ENCODE peak calls at places on chromosomes 16 and 17, in five cellular contexts. B is body of pancreas; W is HepG2; X is effector memory CD4-positive, alpha-beta T cell; P is transverse colon. C is an unnamed sample.

GRCh38 chr16:20944861-20945390 is 44.4 kb downstream of the LYRM1 start:
- DNase-seq in B (no peak), W (peak; percentile 35), X (no peak), P (no peak), C (no peak)

GRCh38 chr16:15973460-15973859 is 24.0 kb downstream of the ABCC1 start:
- DNase-seq in B (no peak), W (no peak), X (no peak), P (no peak), C (no peak)

GRCh38 chr17:8019665-8020064 is 17.2 kb downstream of the GUCY2D start:
- DNase-seq in B (no peak), W (no peak), X (no peak), P (no peak), C (no peak)

GRCh38 chr17:29394761-29395160 is 4.6 kb downstream of the TAOK1 start:
- DNase-seq in B (no peak), W (no peak), X (no peak), P (no peak), C (no peak)

GRCh38 chr16:54657058-54657708 is 273.5 kb upstream of the IRX5 start:
- DNase-seq in B (peak; percentile 47), W (no peak), X (no peak), P (no peak), C (no peak)

GRCh38 chr17:2076461-2076984 is 21.6 kb downstream of the HIC1 start:
- DNase-seq in B (no peak), W (no peak), X (no peak), P (no peak), C (no peak)

GRCh38 chr17:72121164-72122001 is 563 bp downstream of the SOX9 start:
- DNase-seq in B (peak; percentile 61), W (no peak), X (no peak), P (peak; percentile 42), C (no peak)

GRCh38 chr17:50096092-50096491 is 941 bp downstream of the PDK2 start:
- DNase-seq in B (no peak), W (no peak), X (no peak), P (no peak), C (no peak)

GRCh38 chr16:23384878-23385277 is 68.1 kb downstream of the COG7 start:
- DNase-seq in B (no peak), W (no peak), X (no peak), P (no peak), C (no peak)

GRCh38 chr17:32976605-32977004 is 15.0 kb upstream of the SPACA3 start:
- DNase-seq in B (peak; percentile 64), W (no peak), X (no peak), P (no peak), C (no peak)

GRCh38 chr16:68472581-68472980 is 24.3 kb upstream of the SMPD3 start:
- DNase-seq in B (no peak), W (no peak), X (no peak), P (no peak), C (no peak)

GRCh38 chr16:3681206-3681605 is 26.7 kb downstream of the DNASE1 start:
- DNase-seq in B (peak; percentile 88), W (no peak), X (no peak), P (no peak), C (no peak)

GRCh38 chr16:16120044-16120381 is 103.3 kb downstream of the ABCC6 start:
- DNase-seq in B (no peak), W (no peak), X (no peak), P (peak; percentile 36), C (no peak)

GRCh38 chr16:67552476-67552875 is 9.8 kb upstream of the CTCF start:
- DNase-seq in B (peak; percentile 64), W (no peak), X (no peak), P (no peak), C (no peak)

GRCh38 chr17:8867361-8867981 is at the start of gene PIK3R6:
- DNase-seq in B (no peak), W (no peak), X (no peak), P (no peak), C (no peak)

GRCh38 chr17:68015081-68015723 is 18.9 kb upstream of the C17orf58 start:
- DNase-seq in B (no peak), W (no peak), X (no peak), P (no peak), C (no peak)

GRCh38 chr16:1997591-1998359 is 8.0 kb downstream of the SYNGR3 start:
- DNase-seq in B (no peak), W (no peak), X (no peak), P (no peak), C (no peak)

GRCh38 chr16:70381604-70382342 is 35.1 kb downstream of the DDX19A start:
- DNase-seq in B (no peak), W (no peak), X (no peak), P (no peak), C (no peak)

GRCh38 chr16:85391175-85391707 is 221.9 kb upstream of the GSE1 start:
- DNase-seq in B (peak; percentile 8), W (no peak), X (no peak), P (no peak), C (no peak)

GRCh38 chr16:78519896-78520295 is 420.4 kb downstream of the WWOX start:
- DNase-seq in B (no peak), W (no peak), X (no peak), P (no peak), C (no peak)

GRCh38 chr17:51355314-51356083 is 95.2 kb downstream of the UTP18 start:
- DNase-seq in B (no peak), W (no peak), X (no peak), P (no peak), C (no peak)

DNA sequence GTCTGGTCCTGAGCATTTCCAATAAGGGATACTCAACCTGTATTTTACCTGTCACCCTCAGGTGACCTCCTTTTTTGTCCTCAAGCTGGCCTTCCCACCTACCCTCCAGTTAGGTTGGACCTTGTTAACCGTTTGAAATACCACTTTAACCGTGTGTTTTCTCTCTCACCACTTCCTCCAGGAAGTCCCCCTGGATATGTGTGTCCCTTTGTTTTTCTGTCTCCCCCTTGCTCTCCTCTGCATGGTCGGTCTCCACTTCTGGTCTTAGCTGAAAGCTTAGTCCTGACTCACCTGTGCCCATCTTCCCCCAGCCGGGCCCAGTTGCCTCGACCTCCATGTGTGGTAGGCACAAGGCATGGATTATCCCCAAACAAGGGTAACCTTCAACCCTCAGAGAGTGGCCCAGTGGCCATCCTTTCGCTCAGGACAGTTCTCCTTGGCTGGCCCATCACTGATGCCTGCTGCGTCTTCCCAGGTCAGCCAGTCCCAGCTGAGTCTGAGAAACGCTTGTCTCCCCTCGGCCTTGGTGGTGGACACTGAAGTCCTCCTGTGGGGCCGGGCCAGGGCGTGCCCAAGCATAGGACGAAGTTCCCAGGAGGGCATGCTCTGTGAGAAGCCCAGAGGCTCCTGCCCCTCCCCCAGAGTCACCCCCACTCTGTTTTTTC is 20.0 kb downstream of the LASP1 start:
- DNase-seq in B (no peak), W (no peak), X (no peak), P (no peak), C (no peak)
- H3K27ac ChIP-seq in B (no peak overlapping the region), W (no peak overlapping the region), X (peak overlapping the region; percentile 60), P (no peak overlapping the region), C (no peak overlapping the region)

GRCh38 chr16:48347980-48348379 is 37.2 kb downstream of the SIAH1 start:
- DNase-seq in B (no peak), W (no peak), X (no peak), P (no peak), C (no peak)
- H3K36me3 ChIP-seq in B (peaks cover 13% of the 10 kb centered on the region), W (peaks cover 65% of the 10 kb centered on the region), X (peaks cover 37% of the 10 kb centered on the region), P (peaks cover 17% of the 10 kb centered on the region), C (no peaks in the 10 kb centered on the region)

DNA sequence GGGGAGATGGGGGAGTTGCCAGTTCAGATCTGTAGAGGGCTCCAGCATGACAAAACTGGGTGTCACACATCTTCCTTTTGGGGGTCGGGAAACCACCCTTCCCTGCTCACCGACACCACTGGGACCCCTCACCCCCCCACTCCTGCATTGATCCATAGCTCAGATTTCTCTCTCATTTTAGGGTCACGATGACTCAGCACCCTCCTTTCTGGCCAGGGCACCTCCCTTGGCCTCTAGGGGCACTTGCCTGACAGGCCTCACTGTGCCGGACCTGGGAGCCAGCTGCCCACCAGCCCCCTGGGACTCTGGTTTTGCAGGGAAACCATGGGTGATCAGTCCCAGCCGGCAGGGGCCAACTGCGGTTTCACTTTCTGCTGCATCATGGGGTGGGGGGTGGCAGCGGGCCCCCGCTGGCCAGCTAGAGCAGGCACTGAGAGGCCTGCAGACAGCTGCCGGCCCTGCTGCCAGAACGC is 239.4 kb downstream of the MRTFB start:
- DNase-seq in B (no peak), W (peak; percentile 51), X (no peak), P (peak; percentile 44), C (no peak)
- H3K27ac ChIP-seq in B (peak overlapping the region; percentile 92), W (peak overlapping the region; percentile 54), X (no peak overlapping the region), P (no peak overlapping the region), C (no peak overlapping the region)

DNA sequence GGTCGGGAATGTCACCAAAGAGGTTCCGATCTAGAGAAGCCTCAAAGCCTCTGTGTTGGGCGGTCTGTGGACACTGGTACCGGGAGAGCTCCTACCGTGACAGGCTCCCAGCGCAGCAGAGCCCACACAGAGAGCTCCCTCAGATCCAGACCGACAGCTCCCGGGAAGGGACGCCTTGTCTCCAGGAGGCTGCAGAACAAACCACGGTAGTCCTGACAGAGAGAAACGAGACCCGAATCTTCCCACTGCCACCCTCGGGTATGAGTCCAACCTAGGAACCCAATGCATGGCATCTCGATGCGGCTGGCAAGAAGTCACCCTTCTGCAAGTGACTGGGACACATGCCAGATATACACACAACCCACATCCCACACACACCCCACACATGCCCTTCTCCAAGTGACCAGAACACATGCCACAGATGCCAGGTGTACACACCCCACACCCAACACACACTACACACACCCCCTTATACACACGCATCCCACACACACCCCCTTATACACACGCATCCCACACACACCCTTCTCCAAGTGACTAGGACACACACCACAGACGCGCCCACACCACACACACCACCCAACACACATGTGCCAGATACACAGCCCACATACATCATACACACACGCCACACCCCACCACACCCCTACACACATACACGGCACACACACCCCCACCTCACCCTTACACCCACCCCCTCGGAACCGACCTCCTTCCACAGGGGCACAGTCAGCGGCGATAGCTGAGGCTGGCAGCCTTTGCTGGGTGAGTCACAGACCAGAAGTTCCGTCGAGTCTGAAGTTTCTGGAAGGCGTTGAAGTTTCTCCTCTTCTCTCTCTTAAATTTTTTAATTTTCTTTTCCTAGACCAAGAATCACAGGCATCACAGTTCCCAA is 15.9 kb upstream of the CYTH1 start:
- DNase-seq in B (no peak), W (no peak), X (no peak), P (no peak), C (no peak)
- H3K36me3 ChIP-seq in B (peaks cover 19% of the 10 kb centered on the region), W (peaks cover 73% of the 10 kb centered on the region), X (peaks cover 66% of the 10 kb centered on the region), P (peaks cover 32% of the 10 kb centered on the region), C (peaks cover 47% of the 10 kb centered on the region)

GRCh38 chr16:76118344-76118743 is 158.9 kb upstream of the CNTNAP4 start:
- DNase-seq in B (no peak), W (no peak), X (no peak), P (no peak), C (no peak)

GRCh38 chr16:76125871-76126270 is 151.3 kb upstream of the CNTNAP4 start:
- DNase-seq in B (no peak), W (no peak), X (no peak), P (no peak), C (no peak)

GRCh38 chr16:76123966-76124365 is 153.2 kb upstream of the CNTNAP4 start:
- DNase-seq in B (no peak), W (no peak), X (no peak), P (no peak), C (no peak)
- H3K27ac ChIP-seq in B (no peak overlapping the region), W (no peak overlapping the region), X (no peak overlapping the region), P (no peak overlapping the region), C (no peak overlapping the region)

C was measured in iPS DF 6.9.